ENCODE peak calls at places on chromosome 22, in seven cellular contexts. A, S, B, M, Q, Y and P are unnamed samples.

GRCh38 chr22:25120093-25120561 is 79.5 kb upstream of the CRYBB3 start:
- DNase-seq in A (no peak), S (peak), B (no peak), M (no peak), Q (no peak), Y (no peak), P (no peak)

GRCh38 chr22:36875741-36876140 is 14.9 kb downstream of the NCF4 start:
- DNase-seq in A (no peak), S (no peak), B (no peak), M (no peak), Q (no peak), Y (no peak), P (no peak)

GRCh38 chr22:35928273-35928798 is 100.3 kb downstream of the RBFOX2 start:
- DNase-seq in A (no peak), S (no peak), B (no peak), M (no peak), Q (no peak), Y (no peak), P (no peak)

GRCh38 chr22:41846268-41847002 is 13.5 kb downstream of the SREBF2 start:
- DNase-seq in A (no peak), S (no peak), B (no peak), M (no peak), Q (no peak), Y (no peak), P (no peak)

GRCh38 chr22:45127866-45128265 is 35.9 kb upstream of the NUP50 start:
- DNase-seq in A (no peak), S (no peak), B (no peak), M (no peak), Q (no peak), Y (no peak), P (no peak)

GRCh38 chr22:45427114-45427513 is 13.6 kb downstream of the RIBC2 start:
- DNase-seq in A (no peak), S (no peak), B (no peak), M (no peak), Q (no peak), Y (no peak), P (peak)

GRCh38 chr22:35434061-35434750 is 34.3 kb downstream of the MCM5 start:
- DNase-seq in A (no peak), S (no peak), B (no peak), M (no peak), Q (no peak), Y (no peak), P (no peak)

GRCh38 chr22:22111267-22111751 is 128.7 kb upstream of the TOP3B start:
- DNase-seq in A (no peak), S (no peak), B (peak), M (no peak), Q (no peak), Y (peak), P (no peak)

GRCh38 chr22:32411388-32411787 is 659 bp downstream of the RTCB start:
- DNase-seq in A (no peak), S (no peak), B (no peak), M (no peak), Q (no peak), Y (peak), P (no peak)

GRCh38 chr22:24417901-24418641 is 9.3 kb upstream of the ADORA2A start:
- DNase-seq in A (no peak), S (peak), B (no peak), M (no peak), Q (no peak), Y (no peak), P (no peak)

GRCh38 chr22:32909561-32910348 is 108.2 kb downstream of the TIMP3 start:
- DNase-seq in A (no peak), S (no peak), B (no peak), M (no peak), Q (peak), Y (no peak), P (no peak)

GRCh38 chr22:41857860-41858199 is 24.9 kb downstream of the SREBF2 start:
- DNase-seq in A (no peak), S (no peak), B (no peak), M (no peak), Q (no peak), Y (no peak), P (no peak)

GRCh38 chr22:39244073-39244495 is 698 bp downstream of the PDGFB start:
- DNase-seq in A (no peak), S (peak), B (no peak), M (peak), Q (no peak), Y (no peak), P (no peak)

GRCh38 chr22:45538284-45538683 is 35.6 kb downstream of the FBLN1 start:
- DNase-seq in A (no peak), S (no peak), B (no peak), M (no peak), Q (no peak), Y (no peak), P (no peak)

GRCh38 chr22:26210390-26210789 is 41.1 kb downstream of the SEZ6L start:
- DNase-seq in A (no peak), S (no peak), B (no peak), M (no peak), Q (no peak), Y (no peak), P (no peak)

GRCh38 chr22:35092146-35092805 is 26.3 kb downstream of the ISX start:
- DNase-seq in A (no peak), S (no peak), B (no peak), M (no peak), Q (no peak), Y (no peak), P (no peak)

GRCh38 chr22:46845281-46846153 is 83.1 kb downstream of the TBC1D22A start:
- DNase-seq in A (no peak), S (no peak), B (no peak), M (no peak), Q (no peak), Y (no peak), P (no peak)
- H3K4me3 ChIP-seq in A (no peak), S (peak), B (no peak), M (peak), Q (peak), Y (no peak), P (peak)

GRCh38 chr22:30822216-30823014 is 127.7 kb downstream of the OSBP2 start:
- DNase-seq in A (peak), S (no peak), B (no peak), M (no peak), Q (no peak), Y (no peak), P (no peak)
- TF ChIP-seq CTCF in A (no peak), S (no peak), B (no peak), M (no peak), Q (no peak), Y (no peak), P (no peak)

DNA sequence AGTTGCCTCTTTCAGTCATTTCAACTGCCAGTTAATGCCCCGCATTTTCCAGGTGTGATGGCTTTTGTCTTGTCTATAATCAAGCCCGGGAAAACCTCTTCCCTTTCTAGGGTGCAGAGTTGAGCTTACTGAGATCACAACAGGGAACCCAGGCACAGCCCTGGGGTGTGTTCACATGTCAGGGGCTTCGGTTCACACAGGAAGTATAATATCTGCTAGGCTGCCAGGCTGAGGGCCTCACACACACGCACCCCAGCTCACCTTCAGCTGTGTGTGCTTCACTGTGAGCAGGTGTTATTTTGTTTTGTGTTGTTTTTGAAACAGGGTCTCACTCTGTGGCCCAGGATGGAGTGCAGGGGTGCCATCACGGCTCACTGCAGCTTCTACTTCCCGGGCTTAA is 9.7 kb upstream of the SOX10 start:
- DNase-seq in A (no peak), S (no peak), B (no peak), M (no peak), Q (no peak), Y (no peak), P (no peak)
- H3K27ac ChIP-seq in A (no peak), S (no peak), B (no peak), M (no peak), Q (no peak), Y (no peak), P (no peak)

DNA sequence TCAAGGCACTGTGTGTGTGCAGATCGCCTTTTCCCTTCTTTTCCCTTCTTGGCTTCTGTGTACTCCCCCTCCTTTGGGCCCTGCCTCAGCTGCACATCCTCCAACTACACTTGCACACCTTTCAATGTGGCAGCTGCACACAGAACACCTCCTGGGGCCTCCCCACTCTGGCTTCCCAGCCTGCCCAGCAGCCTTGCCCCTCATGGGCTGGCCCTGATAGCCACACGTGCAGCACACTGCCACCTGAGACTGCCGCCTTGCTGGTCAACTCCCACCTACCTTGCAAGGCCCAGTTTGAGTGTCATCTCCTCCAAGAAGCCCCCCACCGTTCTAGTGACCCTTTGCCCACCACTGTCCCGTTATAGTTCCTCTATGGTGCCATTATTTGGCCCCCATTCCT is 77.3 kb upstream of the ARFGAP3 start:
- DNase-seq in A (no peak), S (no peak), B (no peak), M (no peak), Q (no peak), Y (peak), P (no peak)
- H3K4me3 ChIP-seq in A (no peak), S (no peak), B (no peak), M (no peak), Q (no peak), Y (no peak), P (peak)

GRCh38 chr22:49993649-49994360 is 18.8 kb downstream of the IL17REL start:
- DNase-seq in A (no peak), S (no peak), B (no peak), M (peak), Q (no peak), Y (no peak), P (peak)
- TF ChIP-seq CTCF in A (no peak), S (no peak), B (no peak), M (peak), Q (no peak), Y (no peak), P (no peak)

GRCh38 chr22:27801616-27802388 is at the start of gene MN1:
- DNase-seq in A (peak), S (peak), B (peak), M (peak), Q (no peak), Y (no peak), P (peak)
- H3K27ac ChIP-seq in A (peak), S (peak), B (peak), M (peak), Q (peak), Y (no peak), P (peak)

GRCh38 chr22:19758896-19759458 is 1.6 kb upstream of the TBX1 start:
- DNase-seq in A (no peak), S (no peak), B (no peak), M (no peak), Q (no peak), Y (no peak), P (no peak)
- H3K4me3 ChIP-seq in A (no peak), S (no peak), B (no peak), M (no peak), Q (no peak), Y (no peak), P (peak)

DNA sequence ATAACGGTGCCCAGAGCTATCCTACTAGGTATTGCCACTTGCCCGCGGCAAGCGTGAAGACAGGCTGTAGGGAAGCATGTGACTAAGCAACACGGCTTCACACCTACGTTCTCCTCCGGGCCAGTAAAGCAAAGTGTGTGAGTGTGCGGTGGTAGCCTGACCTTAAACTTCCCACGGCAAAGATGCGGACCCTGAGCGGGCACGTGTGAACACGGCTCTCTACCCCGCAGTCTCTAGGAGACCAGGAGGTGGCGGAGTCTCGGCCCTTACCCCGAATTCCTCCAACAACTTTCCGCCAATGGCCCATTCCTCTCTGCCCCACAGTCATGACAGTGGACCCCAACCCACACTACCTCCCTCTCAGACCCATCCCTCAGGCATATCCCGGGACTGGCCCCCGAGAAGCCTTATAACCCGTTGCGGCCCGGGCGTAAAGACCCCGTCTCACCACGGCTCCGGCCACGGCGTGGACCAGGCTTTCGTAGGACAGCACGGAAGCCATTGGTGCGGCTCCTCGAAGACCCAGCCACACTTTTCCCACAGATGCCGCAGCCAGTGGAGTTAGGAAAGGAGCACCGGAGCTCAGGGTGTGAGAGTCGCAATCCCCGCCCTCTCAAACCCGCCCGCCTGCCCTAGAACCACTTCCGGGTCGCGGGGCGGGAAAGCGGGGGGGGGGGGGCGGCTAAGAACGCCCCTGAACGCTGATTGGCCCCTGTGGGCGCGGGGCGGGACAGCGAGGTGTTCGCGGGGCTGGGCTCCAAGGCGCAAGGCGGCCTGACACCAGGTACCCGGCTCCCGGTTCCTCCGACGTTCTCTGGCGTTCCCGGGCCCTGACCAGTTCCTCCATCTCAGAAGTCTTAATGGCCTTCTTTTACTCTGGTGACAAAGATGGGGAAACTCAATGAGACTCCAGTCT is at the start of gene SLC25A17:
- DNase-seq in A (peak), S (peak), B (peak), M (peak), Q (peak), Y (peak), P (peak)
- TF ChIP-seq CTCF in A (peak), S (peak), B (peak), M (no peak), Q (peak), Y (peak), P (no peak)

GRCh38 chr22:28976588-28976987 is 85.0 kb downstream of the C22orf31 start:
- DNase-seq in A (no peak), S (no peak), B (no peak), M (no peak), Q (no peak), Y (no peak), P (no peak)
- H3K27ac ChIP-seq in A (peak), S (no peak), B (no peak), M (no peak), Q (peak), Y (no peak), P (peak)

DNA sequence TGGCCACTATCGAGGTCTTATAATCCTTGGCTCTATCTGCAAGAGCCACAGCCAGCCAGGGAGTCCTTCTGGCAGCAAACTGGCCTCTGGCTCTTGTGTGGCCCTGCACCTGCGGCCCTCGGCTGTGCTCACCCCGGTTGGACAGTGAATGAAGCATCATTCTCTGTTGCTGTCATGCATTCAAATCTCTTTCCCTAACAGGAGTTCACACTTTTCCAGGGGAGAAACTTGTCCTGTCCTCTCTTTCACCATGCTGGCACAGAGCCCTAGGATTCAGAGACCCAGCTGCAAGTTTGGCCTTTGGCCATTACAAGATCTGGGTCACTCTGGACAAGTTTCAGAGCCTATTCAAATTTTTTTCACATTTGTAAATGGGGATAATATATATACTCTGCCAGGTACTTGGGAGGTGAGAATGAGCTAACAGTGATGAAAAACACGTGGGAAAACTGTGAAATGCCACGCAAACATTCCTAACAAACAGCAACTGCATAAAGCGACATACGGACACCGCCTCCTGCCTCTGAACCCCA is 34.2 kb downstream of the TMEM184B start:
- DNase-seq in A (no peak), S (peak), B (no peak), M (no peak), Q (no peak), Y (no peak), P (no peak)
- H3K4me3 ChIP-seq in A (no peak), S (no peak), B (no peak), M (no peak), Q (no peak), Y (no peak), P (peak)